ENCODE peak calls at places on chromosomes 16 and 17, in ten cellular contexts. A is DMS153, K is NCI-H2107, I is activated gamma-delta T cell treated with Interleukin-2 at 50 U/mL for 16 hours, O is cardiac fibroblast, J is KG1, G is lung, Q is retina, W is EL, S is NCI-H774. B is an unnamed sample.

GRCh38 chr16:74297296-74297665 is 667 bp downstream of the PSMD7 start:
- DNase-seq in A (no peak), K (no peak), I (peak), O (peak), J (no peak), G (no peak), Q (no peak), W (peak), S (no peak), B (peak)

GRCh38 chr16:29025218-29025617 is 40.4 kb downstream of the LAT start:
- DNase-seq in A (no peak), K (no peak), I (no peak), O (no peak), J (no peak), G (no peak), Q (no peak), W (no peak), S (no peak), B (peak)

GRCh38 chr17:50175035-50175788 is 9.4 kb downstream of the SGCA start:
- DNase-seq in A (no peak), K (no peak), I (no peak), O (peak), J (no peak), G (no peak), Q (no peak), W (no peak), S (no peak), B (no peak)

GRCh38 chr17:41360291-41360995 is 9.2 kb downstream of the KRT33B start:
- DNase-seq in A (no peak), K (no peak), I (no peak), O (no peak), J (no peak), G (no peak), Q (no peak), W (peak), S (no peak), B (no peak)

GRCh38 chr16:67860589-67861398 is 12.1 kb upstream of the EDC4 start:
- DNase-seq in A (no peak), K (no peak), I (no peak), O (peak), J (no peak), G (no peak), Q (no peak), W (peak), S (no peak), B (no peak)

GRCh38 chr16:83774066-83774465 is 33.7 kb upstream of the HSBP1 start:
- DNase-seq in A (no peak), K (no peak), I (no peak), O (no peak), J (no peak), G (no peak), Q (no peak), W (no peak), S (no peak), B (no peak)

GRCh38 chr17:28480278-28480677 is 6.8 kb downstream of the SLC13A2 start:
- DNase-seq in A (no peak), K (no peak), I (no peak), O (no peak), J (no peak), G (no peak), Q (no peak), W (no peak), S (no peak), B (no peak)

GRCh38 chr16:24800586-24800985 is 45.2 kb upstream of the SLC5A11 start:
- DNase-seq in A (no peak), K (no peak), I (no peak), O (peak), J (no peak), G (no peak), Q (no peak), W (peak), S (no peak), B (no peak)

GRCh38 chr16:89363621-89364393 is 126.6 kb downstream of the ANKRD11 start:
- DNase-seq in A (no peak), K (no peak), I (peak), O (peak), J (no peak), G (peak), Q (no peak), W (peak), S (no peak), B (peak)

GRCh38 chr17:83116311-83116771 is 36.9 kb downstream of the METRNL start:
- DNase-seq in A (no peak), K (no peak), I (no peak), O (no peak), J (no peak), G (no peak), Q (peak), W (no peak), S (no peak), B (no peak)

GRCh38 chr17:10226930-10227695 is 28.7 kb upstream of the GAS7 start:
- DNase-seq in A (no peak), K (no peak), I (peak), O (peak), J (no peak), G (peak), Q (peak), W (peak), S (no peak), B (peak)

GRCh38 chr17:68011199-68011665 is 15.0 kb upstream of the C17orf58 start:
- DNase-seq in A (peak), K (no peak), I (peak), O (peak), J (no peak), G (peak), Q (peak), W (peak), S (peak), B (peak)

GRCh38 chr16:85520853-85521736 is 92.0 kb upstream of the GSE1 start:
- DNase-seq in A (peak), K (no peak), I (no peak), O (no peak), J (no peak), G (peak), Q (no peak), W (no peak), S (no peak), B (no peak)

GRCh38 chr16:87464691-87465300 is 28.0 kb downstream of the ZCCHC14 start:
- DNase-seq in A (no peak), K (no peak), I (no peak), O (peak), J (no peak), G (peak), Q (no peak), W (peak), S (no peak), B (peak)

GRCh38 chr16:27374794-27375499 is 27.0 kb upstream of the IL21R start:
- DNase-seq in A (peak), K (no peak), I (peak), O (peak), J (no peak), G (peak), Q (peak), W (peak), S (no peak), B (peak)

GRCh38 chr16:84434800-84435199 is 66.5 kb downstream of the ATP2C2 start:
- DNase-seq in A (peak), K (no peak), I (no peak), O (no peak), J (no peak), G (no peak), Q (no peak), W (no peak), S (no peak), B (no peak)

GRCh38 chr17:16919663-16920627 is 52.0 kb downstream of the TNFRSF13B start:
- DNase-seq in A (no peak), K (no peak), I (no peak), O (no peak), J (no peak), G (no peak), Q (no peak), W (no peak), S (no peak), B (no peak)

GRCh38 chr16:86511317-86512161 is 1.2 kb downstream of the FOXF1 start:
- DNase-seq in A (no peak), K (no peak), I (no peak), O (no peak), J (no peak), G (no peak), Q (no peak), W (no peak), S (no peak), B (no peak)

GRCh38 chr16:17397499-17397891 is 73.3 kb downstream of the XYLT1 start:
- DNase-seq in A (peak), K (no peak), I (no peak), O (peak), J (no peak), G (no peak), Q (no peak), W (peak), S (peak), B (no peak)

GRCh38 chr17:63786117-63786516 is 12.1 kb downstream of the DDX42 start:
- DNase-seq in A (no peak), K (no peak), I (no peak), O (no peak), J (no peak), G (no peak), Q (no peak), W (no peak), S (no peak), B (no peak)

GRCh38 chr16:55542459-55543082 is 23.9 kb upstream of the CAPNS2 start:
- DNase-seq in A (no peak), K (no peak), I (no peak), O (peak), J (no peak), G (no peak), Q (no peak), W (peak), S (no peak), B (no peak)

GRCh38 chr17:52027081-52027480 is 131.4 kb downstream of the CA10 start:
- DNase-seq in A (no peak), K (no peak), I (no peak), O (no peak), J (no peak), G (no peak), Q (no peak), W (peak), S (no peak), B (no peak)

GRCh38 chr16:24255446-24256352 is at the start of gene CACNG3:
- DNase-seq in A (no peak), K (no peak), I (peak), O (peak), J (peak), G (no peak), Q (peak), W (peak), S (no peak), B (peak)